ENCODE peak calls at places on chromosomes 11 and 22, in seven cellular contexts. I, X, U, F, Q, V and O are unnamed samples.

GRCh38 chr22:27195104-27195503 is 537.7 kb downstream of the MIAT start:
- DNase-seq in I (no peak), X (no peak), U (peak; percentile 8), F (no peak), Q (no peak), V (no peak), O (no peak)

GRCh38 chr22:44870021-44870420 is 117.6 kb downstream of the ARHGAP8 start:
- DNase-seq in I (no peak), X (no peak), U (no peak), F (no peak), Q (no peak), V (no peak), O (no peak)

GRCh38 chr11:47355283-47356128 is 3.0 kb upstream of the MYBPC3 start:
- DNase-seq in I (peak; percentile 94), X (peak; percentile 88), U (peak; percentile 92), F (no peak), Q (no peak), V (no peak), O (no peak)

GRCh38 chr22:31818481-31819392 is 64.9 kb downstream of the DEPDC5 start:
- DNase-seq in I (no peak), X (no peak), U (no peak), F (no peak), Q (no peak), V (no peak), O (no peak)

GRCh38 chr22:40213478-40213877 is 35.8 kb downstream of the TNRC6B start:
- DNase-seq in I (no peak), X (no peak), U (no peak), F (no peak), Q (no peak), V (no peak), O (no peak)

GRCh38 chr11:20154381-20154780 is 5.9 kb downstream of the DBX1 start:
- DNase-seq in I (no peak), X (no peak), U (no peak), F (no peak), Q (no peak), V (no peak), O (no peak)

GRCh38 chr22:26785942-26786341 is 128.6 kb downstream of the MIAT start:
- DNase-seq in I (no peak), X (no peak), U (no peak), F (no peak), Q (no peak), V (no peak), O (no peak)

GRCh38 chr22:36323182-36323854 is 64.4 kb downstream of the MYH9 start:
- DNase-seq in I (no peak), X (peak; percentile 37), U (no peak), F (no peak), Q (no peak), V (no peak), O (no peak)

GRCh38 chr22:32413715-32414114 is 1.7 kb upstream of the RTCB start:
- DNase-seq in I (no peak), X (no peak), U (no peak), F (no peak), Q (no peak), V (no peak), O (no peak)

GRCh38 chr22:46026907-46027218 is 49.9 kb upstream of the WNT7B start:
- DNase-seq in I (no peak), X (no peak), U (no peak), F (no peak), Q (no peak), V (no peak), O (no peak)